ENCODE peak calls at places on chromosomes 6 and 20, in nine cellular contexts. L is lower lobe of right lung; K is AG09309; Y is fibroblast of the aortic adventitia; B is CD8-positive, alpha-beta T cell; P is H1; S is mucosa of descending colon; Q is A549; J is heart left ventricle. I is an unnamed sample.

GRCh38 chr6:17945111-17945510 is 42.3 kb downstream of the KIF13A start:
- DNase-seq in Y (peak), B (no peak), Q (no peak), P (no peak), J (no peak), L (no peak), K (no peak), S (no peak), I (peak)

GRCh38 chr6:137764464-137764863 is 102.6 kb upstream of the TNFAIP3 start:
- DNase-seq in S (no peak), L (no peak), K (peak), P (no peak), Y (peak), J (no peak), Q (no peak), B (no peak), I (peak)

GRCh38 chr6:70216767-70217166 is 86.1 kb downstream of the COL9A1 start:
- DNase-seq in P (no peak), B (no peak), Q (no peak), S (no peak), L (no peak), Y (no peak), J (no peak), K (no peak), I (no peak)

GRCh38 chr6:139655783-139656705 is 281.6 kb upstream of the CITED2 start:
- DNase-seq in Q (peak), P (no peak), K (no peak), Y (no peak), B (no peak), S (peak), J (no peak), L (no peak), I (peak)

GRCh38 chr6:165858571-165858970 is 195.5 kb upstream of the PDE10A start:
- DNase-seq in Y (peak), S (no peak), Q (peak), K (no peak), L (no peak), J (no peak), B (no peak), P (no peak), I (no peak)

GRCh38 chr6:142071981-142072380 is 60.7 kb upstream of the GJE1 start:
- DNase-seq in Q (peak), B (no peak), P (no peak), Y (no peak), S (no peak), K (no peak), J (no peak), L (no peak), I (no peak)

GRCh38 chr6:157099912-157100593 is 223.3 kb downstream of the TMEM242 start:
- DNase-seq in P (no peak), Y (no peak), S (no peak), L (no peak), K (no peak), Q (no peak), J (no peak), B (peak), I (no peak)

GRCh38 chr6:138944412-138944811 is 43.6 kb downstream of the REPS1 start:
- DNase-seq in L (no peak), P (no peak), Q (peak), J (no peak), Y (peak), S (no peak), K (no peak), B (peak), I (peak)

GRCh38 chr6:163175301-163175700 is 239.2 kb upstream of the QKI start:
- DNase-seq in P (no peak), B (no peak), J (no peak), S (no peak), L (no peak), Y (no peak), Q (no peak), K (no peak), I (no peak)

GRCh38 chr20:36856691-36857635 is 19.0 kb upstream of the TLDC2 start:
- DNase-seq in Y (peak), P (no peak), B (peak), J (no peak), L (peak), Q (no peak), S (peak), K (no peak), I (peak)

GRCh38 chr20:57469418-57470211 is 55.3 kb downstream of the CTCFL start:
- DNase-seq in L (no peak), Y (no peak), P (no peak), J (peak), B (no peak), Q (no peak), S (no peak), K (no peak), I (no peak)

DNA sequence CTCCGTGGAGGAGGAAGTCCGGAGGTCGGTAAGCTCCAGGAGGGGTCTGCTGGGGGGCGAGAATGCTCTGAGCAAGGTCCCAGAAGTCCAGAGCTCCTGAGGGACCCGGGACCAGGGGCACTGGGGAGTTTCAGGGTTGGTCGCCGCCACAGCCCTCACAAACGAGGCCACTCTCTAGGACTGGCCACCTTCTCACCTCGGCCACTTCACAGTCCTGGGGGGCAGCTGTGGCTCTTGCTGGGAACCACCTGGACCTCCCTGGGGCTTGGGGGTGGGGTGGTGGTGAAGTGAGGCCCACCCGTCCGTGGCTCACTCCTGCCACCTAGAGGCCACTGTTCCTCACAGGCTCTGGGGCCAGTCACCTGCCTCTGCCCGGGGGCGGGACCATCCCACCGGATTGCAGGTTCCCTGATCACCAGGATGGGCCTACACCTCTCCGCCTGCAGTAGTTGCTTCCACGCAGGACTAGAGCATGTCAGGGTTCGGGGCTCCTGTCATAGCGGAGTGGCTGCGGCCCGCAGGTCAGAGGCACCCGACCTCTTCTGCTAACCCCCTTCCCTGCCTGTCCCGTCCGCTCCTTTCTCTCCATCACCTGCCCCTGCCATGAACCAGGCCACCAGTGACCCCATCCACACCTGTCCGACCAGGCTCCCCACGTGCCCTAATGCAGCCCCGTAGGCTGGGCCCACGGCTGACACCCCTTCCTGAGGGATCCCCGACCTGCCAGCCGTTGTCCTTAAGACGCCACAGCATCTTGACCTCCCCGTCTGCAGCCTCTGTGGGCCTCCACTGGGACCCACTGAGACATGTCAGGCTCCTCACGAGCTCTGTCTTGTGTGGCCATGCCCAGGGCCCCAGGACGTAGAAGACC is 5.1 kb upstream of the TCEA2 start:
- DNase-seq in S (peak), P (peak), Q (peak), L (peak), Y (peak), K (no peak), J (peak), B (peak), I (peak)
- H3K4me3 ChIP-seq in S (no peak), P (no peak), Q (no peak), L (peak), Y (no peak), K (no peak), J (peak), B (peak), I (no peak)

GRCh38 chr6:152720964-152721363 is 23.3 kb downstream of the MYCT1 start:
- DNase-seq in B (no peak), K (no peak), S (no peak), L (no peak), P (no peak), Y (no peak), J (no peak), Q (no peak), I (peak)

GRCh38 chr6:152721956-152722355 is 24.3 kb downstream of the MYCT1 start:
- DNase-seq in J (no peak), S (no peak), L (no peak), P (no peak), Q (no peak), K (no peak), B (no peak), Y (no peak), I (no peak)

DNA sequence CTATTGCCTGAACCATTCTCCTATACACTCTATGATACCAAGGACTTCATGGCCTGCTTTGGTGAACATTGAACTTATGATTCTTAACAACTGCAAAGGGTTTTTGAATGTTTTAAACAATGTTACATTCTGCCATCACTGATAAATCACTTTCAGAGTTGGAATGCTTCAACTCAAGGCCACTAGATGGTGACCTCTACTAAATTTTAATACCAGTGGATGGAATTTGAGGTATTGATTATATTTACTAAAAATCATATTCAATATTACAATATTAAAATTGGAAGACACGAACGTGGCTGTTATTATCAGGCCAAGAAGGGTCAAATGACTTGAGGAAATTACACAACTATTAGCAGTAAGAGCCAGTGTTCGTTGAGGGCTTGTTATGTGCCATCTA is 18.6 kb downstream of the MYCT1 start:
- DNase-seq in Y (no peak), B (no peak), S (no peak), Q (no peak), J (no peak), K (no peak), L (no peak), P (no peak), I (no peak)
- TF ChIP-seq CTCF in Y (no peak), B (no peak), S (no peak), Q (peak), J (no peak), K (peak), L (no peak), P (no peak), I (no peak)

GRCh38 chr6:169169375-169169774 is 84.3 kb downstream of the THBS2 start:
- DNase-seq in J (no peak), Q (no peak), Y (peak), B (no peak), P (no peak), L (no peak), K (no peak), S (no peak), I (peak)
- H3K4me3 ChIP-seq in J (no peak), Q (no peak), Y (no peak), B (no peak), P (no peak), L (no peak), K (no peak), S (no peak), I (no peak)

GRCh38 chr6:6003334-6004146 is 3.2 kb downstream of the NRN1 start:
- DNase-seq in J (no peak), K (no peak), L (peak), Y (no peak), B (no peak), P (peak), Q (no peak), S (no peak), I (no peak)
- TF ChIP-seq CTCF in J (no peak), K (no peak), L (no peak), Y (no peak), B (no peak), P (no peak), Q (no peak), S (no peak), I (no peak)

GRCh38 chr6:134317471-134318131 is at the start of gene SGK1:
- DNase-seq in S (no peak), K (no peak), P (peak), L (no peak), Q (peak), Y (peak), B (peak), J (no peak), I (peak)
- H3K4me3 ChIP-seq in S (no peak), K (peak), P (peak), L (peak), Q (peak), Y (peak), B (peak), J (peak), I (peak)

GRCh38 chr20:56247954-56248782 is at the start of gene MC3R:
- DNase-seq in Y (peak), K (peak), S (peak), J (no peak), L (peak), P (peak), B (no peak), Q (peak), I (peak)
- TF ChIP-seq CTCF in Y (peak), K (peak), S (peak), J (peak), L (peak), P (peak), B (peak), Q (peak), I (peak)

GRCh38 chr20:32018269-32019155 is 8.3 kb downstream of the CCM2L start:
- DNase-seq in L (peak), J (peak), Y (no peak), B (peak), K (no peak), P (peak), Q (peak), S (peak), I (peak)
- H3K4me3 ChIP-seq in L (peak), J (peak), Y (no peak), B (peak), K (no peak), P (peak), Q (peak), S (no peak), I (peak)

GRCh38 chr20:44195613-44196012 is 8.6 kb upstream of the JPH2 start:
- DNase-seq in L (no peak), S (no peak), K (no peak), Y (no peak), J (no peak), P (no peak), B (no peak), Q (no peak), I (no peak)

GRCh38 chr20:44199877-44200276 is 10.7 kb downstream of the OSER1 start:
- DNase-seq in S (no peak), J (no peak), B (no peak), Y (no peak), K (no peak), L (no peak), Q (no peak), P (peak), I (no peak)

GRCh38 chr20:44193801-44194200 is 6.8 kb upstream of the JPH2 start:
- DNase-seq in P (no peak), Y (no peak), J (no peak), B (no peak), Q (no peak), S (no peak), L (no peak), K (no peak), I (no peak)

GRCh38 chr20:44198872-44199271 is 11.7 kb downstream of the OSER1 start:
- DNase-seq in B (no peak), J (no peak), S (no peak), P (no peak), Q (no peak), L (no peak), Y (no peak), K (no peak), I (peak)

DNA sequence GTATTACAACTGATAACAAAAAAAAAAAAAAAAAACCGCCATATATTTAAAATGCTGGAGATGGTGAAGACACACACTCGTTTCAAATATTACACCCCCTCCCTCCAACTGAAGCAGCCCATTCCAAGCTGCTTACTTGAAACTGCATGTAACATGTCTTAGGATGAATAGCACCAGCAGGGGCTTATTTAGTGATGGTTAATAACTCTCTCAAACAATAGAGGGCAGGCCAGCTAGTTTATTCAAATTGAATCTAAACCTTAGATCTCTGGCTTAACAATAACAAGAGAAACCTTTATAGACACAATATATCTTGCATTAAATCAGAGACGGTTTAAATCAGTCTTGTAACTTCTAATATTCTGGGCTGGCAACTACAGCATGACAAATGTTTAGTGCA is 9.3 kb upstream of the JPH2 start:
- DNase-seq in B (no peak), Q (peak), S (no peak), L (no peak), Y (peak), K (no peak), J (no peak), P (no peak), I (no peak)
- TF ChIP-seq CTCF in B (no peak), Q (peak), S (no peak), L (no peak), Y (no peak), K (no peak), J (no peak), P (no peak), I (peak)

GRCh38 chr6:77462359-77463307 is 658 bp downstream of the HTR1B start:
- DNase-seq in K (no peak), L (peak), S (peak), Q (peak), Y (no peak), P (peak), J (no peak), B (no peak), I (peak)
- H3K4me3 ChIP-seq in K (peak), L (peak), S (no peak), Q (peak), Y (no peak), P (peak), J (peak), B (no peak), I (peak)